ENCODE peak calls at places on chromosome 16, in ten cellular contexts. J, P, L, X, N, G, H, Y, U and B are unnamed samples.

GRCh38 chr16:31134091-31134571 is 1.4 kb downstream of the PRSS8 start:
- DNase-seq in J (no peak), P (peak; percentile 33), L (peak; percentile 52), X (peak; percentile 16), N (peak; percentile 47), G (no peak), H (no peak), Y (no peak), U (no peak), B (no peak)

GRCh38 chr16:15404792-15405191 is 9.2 kb downstream of the MPV17L start:
- DNase-seq in J (peak; percentile 66), P (peak; percentile 77), L (no peak), X (peak; percentile 3), N (no peak), G (no peak), H (no peak), Y (no peak), U (no peak), B (peak; percentile 14)

GRCh38 chr16:68040506-68041288 is 17.6 kb downstream of the DUS2 start:
- DNase-seq in J (peak; percentile 88), P (peak; percentile 92), L (peak; percentile 78), X (peak; percentile 60), N (peak; percentile 24), G (peak; percentile 69), H (peak; percentile 88), Y (peak; percentile 91), U (peak; percentile 76), B (peak; percentile 89)

GRCh38 chr16:28292731-28293588 is 635 bp downstream of the SBK1 start:
- DNase-seq in J (no peak), P (no peak), L (no peak), X (no peak), N (no peak), G (peak; percentile 81), H (no peak), Y (no peak), U (no peak), B (peak; percentile 11)

GRCh38 chr16:57740423-57741071 is 5.0 kb downstream of the KATNB1 start:
- DNase-seq in J (no peak), P (no peak), L (no peak), X (no peak), N (no peak), G (no peak), H (no peak), Y (peak; percentile 36), U (no peak), B (no peak)

GRCh38 chr16:66360624-66361324 is 5.7 kb upstream of the CDH5 start:
- DNase-seq in J (no peak), P (no peak), L (no peak), X (no peak), N (no peak), G (no peak), H (no peak), Y (no peak), U (no peak), B (no peak)

GRCh38 chr16:85424260-85425060 is 188.7 kb upstream of the GSE1 start:
- DNase-seq in J (no peak), P (peak; percentile 13), L (no peak), X (no peak), N (no peak), G (peak; percentile 21), H (no peak), Y (peak; percentile 47), U (no peak), B (no peak)

GRCh38 chr16:46711106-46711769 is 21.8 kb downstream of the ORC6 start:
- DNase-seq in J (no peak), P (peak; percentile 68), L (no peak), X (no peak), N (no peak), G (no peak), H (no peak), Y (no peak), U (no peak), B (peak; percentile 17)